ENCODE peak calls at places on chromosomes 13 and 19, in eight cellular contexts. Z is GM19239; H is NB4; D is stimulated activated CD4-positive, alpha-beta T cell treated with anti-CD3 and anti-CD28 coated beads, Interleukin-15, amount 100 ng/mL, for 48 hours; R is heart left ventricle; A is mucosa of descending colon; E is BE2C; F is heart right ventricle. I is an unnamed sample.

GRCh38 chr19:39502640-39503417 is 4.1 kb downstream of the DLL3 start:
- DNase-seq in Z (peak; percentile 92), H (peak; percentile 73), D (peak; percentile 77), R (peak; percentile 43), A (peak; percentile 65), E (no peak), F (peak; percentile 24), I (peak; percentile 84)

GRCh38 chr13:91187522-91187921 is 160.0 kb upstream of the MIR17HG start:
- DNase-seq in Z (no peak), H (no peak), D (no peak), R (no peak), A (no peak), E (no peak), F (no peak), I (no peak)

GRCh38 chr13:20482275-20482761 is 43.3 kb downstream of the CRYL1 start:
- DNase-seq in Z (no peak), H (peak; percentile 41), D (no peak), R (no peak), A (no peak), E (peak; percentile 21), F (no peak), I (no peak)

GRCh38 chr19:14612657-14613056 is 29.8 kb downstream of the CLEC17A start:
- DNase-seq in Z (no peak), H (no peak), D (no peak), R (no peak), A (no peak), E (no peak), F (no peak), I (no peak)

GRCh38 chr19:49422407-49423277 is 599 bp downstream of the PTH2 start:
- DNase-seq in Z (no peak), H (peak; percentile 80), D (peak; percentile 49), R (peak; percentile 39), A (no peak), E (peak; percentile 69), F (no peak), I (peak; percentile 58)

GRCh38 chr13:43783820-43784219 is 3.0 kb downstream of the ENOX1 start:
- DNase-seq in Z (no peak), H (no peak), D (no peak), R (no peak), A (no peak), E (peak; percentile 50), F (peak; percentile 12), I (no peak)

GRCh38 chr13:24194447-24194846 is 33.9 kb downstream of the SPATA13 start:
- DNase-seq in Z (no peak), H (no peak), D (no peak), R (no peak), A (no peak), E (no peak), F (no peak), I (no peak)

GRCh38 chr19:1512671-1513491 is at the start of gene ADAMTSL5:
- DNase-seq in Z (peak; percentile 83), H (peak; percentile 74), D (peak; percentile 73), R (peak; percentile 78), A (peak; percentile 73), E (peak; percentile 50), F (peak; percentile 58), I (peak; percentile 66)

GRCh38 chr19:39384839-39385568 is 5.9 kb downstream of the PAF1 start:
- DNase-seq in Z (no peak), H (no peak), D (no peak), R (no peak), A (no peak), E (no peak), F (no peak), I (no peak)

GRCh38 chr13:40251343-40252032 is 415.0 kb downstream of the FOXO1 start:
- DNase-seq in Z (no peak), H (no peak), D (no peak), R (no peak), A (no peak), E (no peak), F (no peak), I (no peak)

GRCh38 chr13:28336193-28336657 is 158.7 kb downstream of the FLT1 start:
- DNase-seq in Z (no peak), H (no peak), D (no peak), R (peak; percentile 34), A (no peak), E (no peak), F (peak; percentile 40), I (no peak)

GRCh38 chr13:75440100-75440499 is 41.9 kb downstream of the TBC1D4 start:
- DNase-seq in Z (no peak), H (no peak), D (no peak), R (no peak), A (no peak), E (no peak), F (no peak), I (no peak)

GRCh38 chr13:112726018-112726767 is 36.4 kb downstream of the ATP11A start:
- DNase-seq in Z (no peak), H (no peak), D (no peak), R (no peak), A (no peak), E (no peak), F (no peak), I (no peak)

GRCh38 chr13:59201836-59202235 is 961.9 kb downstream of the DIAPH3 start:
- DNase-seq in Z (no peak), H (no peak), D (no peak), R (no peak), A (no peak), E (peak; percentile 12), F (no peak), I (no peak)

GRCh38 chr13:83498486-83499190 is 383.6 kb downstream of the SLITRK1 start:
- DNase-seq in Z (no peak), H (no peak), D (no peak), R (no peak), A (no peak), E (no peak), F (no peak), I (no peak)

GRCh38 chr13:97226788-97227627 is 4.9 kb downstream of the MBNL2 start:
- DNase-seq in Z (no peak), H (peak; percentile 56), D (no peak), R (no peak), A (peak; percentile 49), E (no peak), F (no peak), I (no peak)

GRCh38 chr13:36377822-36378480 is 31.8 kb upstream of the SPART start:
- DNase-seq in Z (no peak), H (no peak), D (no peak), R (no peak), A (no peak), E (no peak), F (no peak), I (no peak)

GRCh38 chr19:16367269-16367683 is 42.6 kb downstream of the KLF2 start:
- DNase-seq in Z (no peak), H (peak; percentile 88), D (no peak), R (no peak), A (peak; percentile 64), E (no peak), F (no peak), I (peak; percentile 66)

GRCh38 chr19:6225232-6225635 is 54.5 kb downstream of the MLLT1 start:
- DNase-seq in Z (no peak), H (no peak), D (no peak), R (no peak), A (peak; percentile 37), E (no peak), F (no peak), I (no peak)

GRCh38 chr13:49561064-49561410 is 24.3 kb downstream of the RCBTB1 start:
- DNase-seq in Z (no peak), H (no peak), D (no peak), R (peak; percentile 28), A (no peak), E (no peak), F (peak; percentile 39), I (no peak)

GRCh38 chr13:107461751-107462150 is 753.6 kb downstream of the LIG4 start:
- DNase-seq in Z (no peak), H (no peak), D (no peak), R (no peak), A (no peak), E (no peak), F (no peak), I (no peak)

GRCh38 chr13:110301606-110302131 is 5.3 kb downstream of the COL4A1 start:
- DNase-seq in Z (no peak), H (no peak), D (no peak), R (peak; percentile 17), A (no peak), E (no peak), F (no peak), I (no peak)

GRCh38 chr13:30998548-30999140 is 66.2 kb downstream of the TEX26 start:
- DNase-seq in Z (no peak), H (no peak), D (no peak), R (no peak), A (no peak), E (peak; percentile 72), F (no peak), I (no peak)

GRCh38 chr13:112320303-112320702 is 55.9 kb upstream of the SPACA7 start:
- DNase-seq in Z (no peak), H (no peak), D (no peak), R (no peak), A (no peak), E (no peak), F (no peak), I (no peak)

GRCh38 chr13:113834496-113835200 is 29.2 kb downstream of the GAS6 start:
- DNase-seq in Z (no peak), H (no peak), D (no peak), R (no peak), A (peak; percentile 49), E (no peak), F (no peak), I (no peak)

GRCh38 chr19:47598407-47599349 is 10.3 kb upstream of the BICRA start:
- DNase-seq in Z (no peak), H (no peak), D (no peak), R (peak; percentile 43), A (no peak), E (no peak), F (peak; percentile 60), I (no peak)

GRCh38 chr19:55094456-55095259 is 19.0 kb downstream of the EPS8L1 start:
- DNase-seq in Z (no peak), H (no peak), D (no peak), R (no peak), A (peak; percentile 40), E (no peak), F (no peak), I (no peak)

GRCh38 chr19:33638167-33639033 is 16.6 kb downstream of the CHST8 start:
- DNase-seq in Z (no peak), H (no peak), D (no peak), R (no peak), A (no peak), E (no peak), F (no peak), I (no peak)

GRCh38 chr13:99967884-99968520 is 3.6 kb downstream of the ZIC5 start:
- DNase-seq in Z (no peak), H (no peak), D (no peak), R (no peak), A (no peak), E (no peak), F (no peak), I (peak; percentile 20)

GRCh38 chr19:49425922-49426592 is 869 bp downstream of the GFY start:
- DNase-seq in Z (no peak), H (peak; percentile 53), D (no peak), R (no peak), A (no peak), E (peak; percentile 51), F (no peak), I (no peak)

GRCh38 chr19:661427-662196 is 1.4 kb downstream of the RNF126 start:
- DNase-seq in Z (peak; percentile 95), H (peak; percentile 54), D (peak; percentile 50), R (peak; percentile 51), A (peak; percentile 81), E (no peak), F (no peak), I (peak; percentile 70)

GRCh38 chr13:46388846-46389245 is 1.8 kb upstream of the RUBCNL start:
- DNase-seq in Z (no peak), H (no peak), D (no peak), R (no peak), A (no peak), E (no peak), F (no peak), I (no peak)

GRCh38 chr13:72166102-72166660 is 299.2 kb upstream of the DACH1 start:
- DNase-seq in Z (no peak), H (no peak), D (no peak), R (no peak), A (no peak), E (no peak), F (no peak), I (no peak)

GRCh38 chr13:112956516-112957294 is 12.3 kb upstream of the MCF2L start:
- DNase-seq in Z (no peak), H (no peak), D (no peak), R (no peak), A (peak; percentile 36), E (no peak), F (no peak), I (no peak)

I was measured in activated T-cell treated with anti-CD3 and anti-CD28 coated beads, Interleukin-2, amount 50 U/mL, for 1 hour.